ENCODE peak calls at places on chromosomes 4 and X, in nine cellular contexts. I is AG04449, B is NT2/D1, E is cardiac muscle cell, N is HFF-Myc, S is H1, X is IMR-90, C is testis, Y is OCI-LY7. F is an unnamed sample.

GRCh38 chr4:83223781-83224180 is 60.8 kb downstream of the COQ2 start:
- DNase-seq in I (no peak), B (no peak), E (no peak), N (no peak), S (no peak), X (no peak), C (no peak), Y (no peak), F (no peak)

GRCh38 chr4:17687237-17687857 is 72.9 kb downstream of the MED28 start:
- DNase-seq in I (no peak), B (no peak), E (no peak), N (no peak), S (no peak), X (no peak), C (no peak), Y (no peak), F (peak)

GRCh38 chrX:21747523-21747922 is 10.4 kb downstream of the SMPX start:
- DNase-seq in I (no peak), B (no peak), E (peak), N (no peak), S (no peak), X (no peak), C (no peak), Y (no peak), F (no peak)

GRCh38 chr4:67885727-67886126 is 1.9 kb upstream of the TMPRSS11D start:
- DNase-seq in I (peak), B (no peak), E (no peak), N (peak), S (peak), X (peak), C (no peak), Y (no peak), F (peak)

GRCh38 chr4:76011700-76012387 is 4.5 kb upstream of the CXCL9 start:
- DNase-seq in I (peak), B (no peak), E (no peak), N (peak), S (no peak), X (peak), C (peak), Y (no peak), F (peak)

GRCh38 chr4:15110120-15110571 is 107.9 kb downstream of the CPEB2 start:
- DNase-seq in I (no peak), B (no peak), E (no peak), N (no peak), S (no peak), X (no peak), C (no peak), Y (no peak), F (no peak)

GRCh38 chr4:15920723-15921591 is 17.6 kb downstream of the FGFBP1 start:
- DNase-seq in I (peak), B (no peak), E (peak), N (peak), S (no peak), X (peak), C (no peak), Y (no peak), F (peak)

GRCh38 chr4:123749408-123749807 is 352.8 kb downstream of the SPRY1 start:
- DNase-seq in I (no peak), B (no peak), E (no peak), N (no peak), S (no peak), X (no peak), C (no peak), Y (no peak), F (no peak)

GRCh38 chrX:100654256-100654655 is 10.3 kb downstream of the SRPX2 start:
- DNase-seq in I (no peak), B (no peak), E (peak), N (no peak), S (no peak), X (peak), C (peak), Y (peak), F (no peak)

GRCh38 chr4:139954512-139954911 is 199.5 kb downstream of the MAML3 start:
- DNase-seq in I (no peak), B (no peak), E (no peak), N (no peak), S (no peak), X (no peak), C (no peak), Y (no peak), F (no peak)

GRCh38 chr4:139955600-139955999 is 198.4 kb downstream of the MAML3 start:
- DNase-seq in I (no peak), B (no peak), E (no peak), N (no peak), S (no peak), X (no peak), C (no peak), Y (no peak), F (no peak)

GRCh38 chr4:139957108-139957464 is 196.9 kb downstream of the MAML3 start:
- DNase-seq in I (no peak), B (no peak), E (no peak), N (no peak), S (no peak), X (no peak), C (no peak), Y (no peak), F (no peak)

GRCh38 chr4:139957986-139958737 is 195.8 kb downstream of the MAML3 start:
- DNase-seq in I (no peak), B (no peak), E (no peak), N (no peak), S (no peak), X (no peak), C (no peak), Y (no peak), F (no peak)

DNA sequence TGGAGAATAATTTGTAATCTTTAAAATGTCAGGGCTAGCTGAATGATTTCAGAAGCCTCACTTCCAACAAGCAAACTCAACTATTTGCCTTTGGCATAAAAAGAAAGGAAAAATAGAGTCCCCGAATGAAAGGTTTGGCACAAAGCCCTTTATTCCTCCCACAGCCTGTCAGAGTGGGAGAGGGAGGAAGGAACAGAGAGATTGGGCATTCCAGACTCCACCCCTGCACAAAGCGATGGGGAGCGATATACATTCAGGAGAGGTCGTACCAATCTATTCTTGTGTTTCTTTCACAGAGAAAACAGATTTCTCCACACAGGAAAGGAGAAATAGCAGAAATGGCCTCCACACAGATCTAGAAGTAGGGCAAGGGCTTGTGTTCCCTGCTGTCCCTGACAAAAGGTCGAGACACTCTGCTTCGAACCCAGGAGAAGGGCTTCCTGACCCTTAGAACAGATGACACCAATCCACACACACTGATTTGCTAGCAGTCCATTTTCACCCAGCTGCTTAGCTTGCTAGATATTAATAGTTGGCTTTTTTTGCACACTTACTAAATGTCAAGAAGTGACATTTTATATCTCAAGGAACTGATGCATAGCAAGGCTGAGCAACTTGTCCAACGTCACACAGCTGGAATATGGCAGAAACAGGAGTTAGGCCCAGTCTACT is 197.4 kb downstream of the MAML3 start:
- DNase-seq in I (no peak), B (no peak), E (no peak), N (no peak), S (no peak), X (no peak), C (peak), Y (no peak), F (no peak)
- H3K4me3 ChIP-seq in I (no peak), B (no peak), E (no peak), N (no peak), S (no peak), X (no peak), C (no peak), Y (no peak), F (no peak)

GRCh38 chr4:24003476-24003875 is 113.6 kb upstream of the PPARGC1A start:
- DNase-seq in I (no peak), B (no peak), E (no peak), N (no peak), S (no peak), X (no peak), C (no peak), Y (no peak), F (no peak)

GRCh38 chr4:24001486-24001885 is 111.6 kb upstream of the PPARGC1A start:
- DNase-seq in I (no peak), B (no peak), E (no peak), N (no peak), S (no peak), X (no peak), C (no peak), Y (no peak), F (no peak)

GRCh38 chr4:24001945-24002640 is 112.2 kb upstream of the PPARGC1A start:
- DNase-seq in I (no peak), B (no peak), E (no peak), N (no peak), S (no peak), X (no peak), C (no peak), Y (no peak), F (peak)

GRCh38 chr4:24002641-24002966 is 112.8 kb upstream of the PPARGC1A start:
- DNase-seq in I (no peak), B (no peak), E (no peak), N (no peak), S (no peak), X (no peak), C (no peak), Y (no peak), F (no peak)

GRCh38 chr4:23999714-24000113 is 109.9 kb upstream of the PPARGC1A start:
- DNase-seq in I (no peak), B (no peak), E (no peak), N (no peak), S (no peak), X (peak), C (no peak), Y (no peak), F (peak)
- H3K4me3 ChIP-seq in I (no peak), B (no peak), E (no peak), N (no peak), S (no peak), X (no peak), C (no peak), Y (no peak), F (no peak)

DNA sequence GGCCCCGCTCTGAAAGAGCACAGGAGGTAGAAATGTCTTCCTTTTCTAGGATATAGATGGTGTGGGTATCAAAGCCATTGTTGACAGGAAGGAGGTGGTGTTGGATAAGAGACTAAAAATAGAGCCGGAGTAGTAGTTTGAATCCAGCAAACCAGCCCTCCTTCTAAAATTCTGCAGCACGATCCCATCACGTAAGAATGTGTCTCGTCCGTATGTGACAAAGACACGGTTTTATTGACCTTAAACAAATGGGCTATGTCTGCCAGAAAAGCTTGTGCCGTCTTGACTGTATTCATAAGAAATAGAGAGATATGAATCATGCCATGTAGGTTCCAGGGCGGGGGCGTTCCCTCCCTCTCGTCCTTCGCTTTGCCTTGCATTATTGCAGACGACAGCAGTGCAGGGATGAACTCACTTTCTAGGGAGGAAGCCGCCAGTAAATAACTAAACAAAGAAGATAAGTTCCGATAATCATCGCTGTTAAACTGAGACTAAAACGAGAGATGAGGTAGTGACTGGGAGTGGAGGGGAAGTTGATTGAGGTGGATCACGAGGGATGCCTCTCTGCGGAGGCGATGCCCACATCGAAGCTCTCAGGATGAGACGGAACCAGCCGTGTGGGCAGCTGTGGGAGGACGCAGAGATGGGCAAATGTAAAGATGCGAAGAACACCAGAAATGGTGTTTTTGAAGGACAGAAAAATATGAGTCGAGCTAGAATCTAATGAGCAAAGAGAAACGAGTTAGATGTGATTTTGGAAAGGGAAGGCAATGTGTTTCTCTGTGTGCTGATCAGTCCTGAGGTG is 3.4 kb downstream of the TENM3 start:
- DNase-seq in I (no peak), B (no peak), E (peak), N (no peak), S (no peak), X (peak), C (no peak), Y (no peak), F (no peak)
- H3K4me3 ChIP-seq in I (no peak), B (no peak), E (no peak), N (no peak), S (no peak), X (peak), C (no peak), Y (no peak), F (no peak)

GRCh38 chrX:130834830-130835229 is 68.2 kb downstream of the ENOX2 start:
- DNase-seq in I (no peak), B (no peak), E (no peak), N (no peak), S (no peak), X (no peak), C (no peak), Y (no peak), F (no peak)

GRCh38 chrX:130830599-130831346 is 72.2 kb downstream of the ENOX2 start:
- DNase-seq in I (no peak), B (no peak), E (no peak), N (no peak), S (no peak), X (no peak), C (no peak), Y (no peak), F (no peak)

GRCh38 chrX:130831347-130831722 is 71.7 kb downstream of the ENOX2 start:
- DNase-seq in I (no peak), B (no peak), E (no peak), N (no peak), S (no peak), X (no peak), C (no peak), Y (no peak), F (no peak)

GRCh38 chrX:130836447-130836846 is 66.6 kb downstream of the ENOX2 start:
- DNase-seq in I (no peak), B (no peak), E (peak), N (no peak), S (no peak), X (peak), C (no peak), Y (peak), F (no peak)

DNA sequence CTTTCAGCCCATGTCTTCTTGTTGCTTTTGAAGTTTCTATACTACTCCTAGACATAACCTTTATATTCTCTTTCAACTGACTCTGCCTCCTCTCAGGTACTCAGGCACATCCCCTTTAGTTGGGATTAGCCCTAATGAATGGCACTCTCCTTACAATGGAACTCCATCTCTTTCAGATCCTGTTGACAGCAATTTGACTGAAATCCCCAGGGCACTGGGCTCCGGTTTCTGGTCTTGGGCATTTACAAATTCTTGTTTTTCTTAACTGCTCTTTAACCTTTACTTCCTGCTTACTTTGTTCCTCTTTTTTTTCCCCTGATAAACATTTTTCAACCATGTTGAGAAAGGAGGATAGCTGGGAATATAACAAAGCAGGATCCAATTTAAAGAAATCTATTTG is 68.9 kb downstream of the ENOX2 start:
- DNase-seq in I (no peak), B (peak), E (no peak), N (no peak), S (peak), X (no peak), C (no peak), Y (peak), F (no peak)
- H3K4me3 ChIP-seq in I (no peak), B (no peak), E (no peak), N (no peak), S (no peak), X (no peak), C (no peak), Y (no peak), F (no peak)

DNA sequence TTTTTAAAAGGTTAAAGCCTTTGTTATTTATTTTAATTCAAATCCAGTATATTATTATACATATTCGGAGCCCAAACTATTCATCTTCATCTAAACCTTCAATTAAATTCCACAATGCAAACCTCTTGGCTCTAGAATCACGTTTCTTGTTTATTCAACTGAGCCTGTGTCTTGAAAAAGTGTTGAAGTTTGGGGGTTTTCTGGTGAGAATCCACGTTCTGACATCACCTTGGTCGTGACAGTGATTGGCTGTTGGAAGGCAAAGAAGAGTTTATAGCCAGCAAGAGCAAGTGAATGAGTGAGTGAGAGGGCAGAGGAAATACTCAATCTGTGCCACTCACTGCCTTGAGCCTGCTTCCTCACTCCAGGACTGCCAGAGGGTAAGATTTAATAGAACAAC is at the start of gene IBSP:
- DNase-seq in I (no peak), B (no peak), E (no peak), N (no peak), S (no peak), X (no peak), C (no peak), Y (no peak), F (no peak)
- H3K4me3 ChIP-seq in I (no peak), B (no peak), E (no peak), N (no peak), S (no peak), X (no peak), C (no peak), Y (no peak), F (no peak)

DNA sequence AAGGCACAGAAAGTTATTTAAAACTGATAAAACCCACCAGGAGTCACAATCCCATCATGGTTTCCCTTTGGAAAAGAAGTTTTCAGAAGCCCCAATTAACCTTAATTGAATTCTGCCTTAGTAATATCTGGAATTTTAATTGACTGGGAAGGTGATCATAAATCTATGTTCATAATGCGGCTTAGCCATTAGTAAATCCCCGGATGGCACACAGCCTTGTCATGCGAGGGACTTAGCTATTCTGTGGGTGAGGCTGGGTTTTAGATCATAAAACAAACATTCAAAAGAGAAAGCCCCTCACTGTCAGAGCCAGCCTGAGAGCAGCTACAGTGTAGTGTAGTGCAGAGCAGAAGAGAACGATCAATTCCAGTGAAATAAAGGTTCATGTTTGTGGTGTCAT is 124.0 kb upstream of the NOCT start:
- DNase-seq in I (no peak), B (no peak), E (no peak), N (no peak), S (no peak), X (no peak), C (no peak), Y (no peak), F (no peak)
- H3K4me3 ChIP-seq in I (no peak), B (no peak), E (no peak), N (no peak), S (no peak), X (no peak), C (no peak), Y (no peak), F (no peak)